ENCODE peak calls at places on chromosomes 12 and 14, in ten cellular contexts. D, S, I, C, G, U, A, W, X and B are unnamed samples.

GRCh38 chr12:76256341-76256740 is 91.9 kb downstream of the BBS10 start:
- DNase-seq in U (no peak), W (no peak), G (no peak), S (no peak), X (no peak), A (no peak), D (no peak), C (no peak), I (no peak), B (no peak)

GRCh38 chr14:102279688-102280348 is 25.1 kb downstream of the MOK start:
- DNase-seq in W (peak), I (no peak), X (no peak), U (peak), G (peak), S (no peak), A (no peak), C (peak), D (peak), B (peak)

GRCh38 chr14:96108911-96109310 is 69.7 kb downstream of the C14orf132 start:
- DNase-seq in I (no peak), U (no peak), W (no peak), A (no peak), D (no peak), S (no peak), G (no peak), C (no peak), X (peak), B (no peak)

GRCh38 chr12:29763301-29763683 is 20.4 kb downstream of the TMTC1 start:
- DNase-seq in I (no peak), X (no peak), G (no peak), A (no peak), S (no peak), W (no peak), C (no peak), D (no peak), U (peak), B (no peak)

GRCh38 chr12:6208140-6208539 is 7.9 kb downstream of the CD9 start:
- DNase-seq in D (no peak), G (no peak), A (no peak), W (no peak), X (no peak), S (no peak), I (no peak), C (no peak), U (no peak), B (no peak)

GRCh38 chr12:51393676-51394545 is 2.7 kb upstream of the GALNT6 start:
- DNase-seq in W (peak), C (peak), A (no peak), G (peak), D (peak), I (peak), U (peak), S (no peak), X (no peak), B (peak)

GRCh38 chr14:104476437-104476836 is 103.1 kb upstream of the C14orf180 start:
- DNase-seq in U (no peak), W (no peak), D (no peak), C (no peak), S (no peak), A (no peak), I (no peak), X (no peak), G (no peak), B (no peak)

GRCh38 chr14:103483600-103483999 is 39.0 kb downstream of the CKB start:
- DNase-seq in X (no peak), I (no peak), D (peak), A (no peak), W (peak), S (no peak), U (peak), G (peak), C (peak), B (peak)

GRCh38 chr12:111745201-111745600 is 21.5 kb upstream of the ALDH2 start:
- DNase-seq in W (no peak), I (no peak), G (no peak), S (no peak), D (no peak), U (no peak), X (peak), C (no peak), A (no peak), B (no peak)

GRCh38 chr12:7787574-7788315 is 1.5 kb upstream of the NANOG start:
- DNase-seq in S (no peak), W (no peak), U (peak), C (peak), I (no peak), A (no peak), X (no peak), D (peak), G (no peak), B (no peak)

GRCh38 chr12:122884860-122885259 is 11.1 kb downstream of the VPS37B start:
- DNase-seq in X (no peak), I (no peak), U (no peak), D (peak), A (no peak), G (peak), C (no peak), W (peak), S (no peak), B (no peak)

GRCh38 chr12:82635263-82635662 is 51.4 kb upstream of the TMTC2 start:
- DNase-seq in U (no peak), D (no peak), I (no peak), W (no peak), G (no peak), X (no peak), S (no peak), A (no peak), C (no peak), B (no peak)

GRCh38 chr14:68297871-68298468 is 478.4 kb downstream of the RAD51B start:
- DNase-seq in I (no peak), X (no peak), U (peak), A (no peak), W (peak), D (peak), S (no peak), C (peak), G (peak), B (no peak)

GRCh38 chr14:55077691-55078151 is 26.3 kb downstream of the MAPK1IP1L start:
- DNase-seq in S (no peak), W (peak), X (peak), U (peak), D (peak), A (peak), I (no peak), G (peak), C (peak), B (peak)

GRCh38 chr14:66495214-66496098 is 9.3 kb downstream of the CCDC196 start:
- DNase-seq in I (peak), C (peak), W (peak), S (peak), A (peak), G (peak), D (peak), U (peak), X (no peak), B (no peak)

GRCh38 chr12:93790472-93791152 is 113.4 kb downstream of the CRADD start:
- DNase-seq in W (peak), X (no peak), S (no peak), I (no peak), G (peak), U (peak), D (peak), A (no peak), C (peak), B (peak)

GRCh38 chr12:40158592-40159111 is 52.8 kb upstream of the SLC2A13 start:
- DNase-seq in C (peak), X (no peak), U (no peak), I (no peak), G (peak), D (peak), S (no peak), W (no peak), A (no peak), B (peak)

GRCh38 chr14:100399052-100399849 is 76.1 kb downstream of the SLC25A47 start:
- DNase-seq in W (no peak), X (no peak), S (no peak), D (no peak), U (no peak), I (no peak), A (no peak), G (peak), C (no peak), B (no peak)

GRCh38 chr12:95700316-95700785 is 90.2 kb downstream of the NTN4 start:
- DNase-seq in C (peak), W (peak), A (no peak), S (no peak), X (no peak), U (peak), I (no peak), D (peak), G (peak), B (peak)
- H3K4me3 ChIP-seq in C (no peak), W (no peak), A (no peak), S (no peak), X (no peak), U (no peak), I (no peak), D (no peak), G (no peak), B (no peak)

DNA sequence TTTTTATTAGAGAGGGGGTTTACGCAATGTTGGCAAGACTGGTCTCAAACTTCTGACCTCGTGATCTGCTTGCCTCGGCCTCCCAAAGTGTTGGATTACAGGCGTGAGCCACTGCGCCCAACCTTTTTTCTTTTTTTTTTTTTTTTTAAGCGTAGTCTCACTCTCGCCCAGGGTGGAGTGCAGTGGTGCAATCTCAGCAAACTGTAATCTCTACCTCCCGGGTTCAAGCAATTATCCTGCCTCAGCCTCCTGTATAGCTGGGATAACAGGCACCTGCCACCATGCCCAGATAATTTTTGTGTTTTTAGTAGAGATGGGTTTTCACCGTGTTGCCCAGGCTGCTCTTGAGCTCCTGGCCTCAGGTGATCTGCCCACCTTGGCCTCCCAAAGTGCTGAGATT is 8.8 kb upstream of the HECTD1 start:
- DNase-seq in C (no peak), I (no peak), X (no peak), S (no peak), A (no peak), W (no peak), U (no peak), G (no peak), D (no peak), B (no peak)
- H3K4me3 ChIP-seq in C (no peak), I (no peak), X (no peak), S (no peak), A (no peak), W (no peak), U (no peak), G (no peak), D (no peak), B (no peak)

GRCh38 chr12:12358528-12358927 is 1.6 kb downstream of the BORCS5 start:
- DNase-seq in G (no peak), X (no peak), I (no peak), C (no peak), A (no peak), D (no peak), W (no peak), S (no peak), U (no peak), B (no peak)
- H3K4me3 ChIP-seq in G (peak), X (peak), I (peak), C (no peak), A (no peak), D (no peak), W (no peak), S (no peak), U (peak), B (no peak)

GRCh38 chr12:2364566-2365165 is 311.9 kb downstream of the CACNA1C start:
- DNase-seq in C (no peak), A (no peak), I (no peak), D (no peak), U (no peak), G (no peak), S (peak), W (no peak), X (no peak), B (no peak)
- H3K4me3 ChIP-seq in C (no peak), A (no peak), I (no peak), D (no peak), U (no peak), G (no peak), S (no peak), W (no peak), X (no peak), B (no peak)

GRCh38 chr12:95248095-95248494 is 30.5 kb downstream of the VEZT start:
- DNase-seq in D (no peak), S (no peak), W (no peak), G (no peak), I (no peak), X (no peak), C (no peak), A (no peak), U (no peak), B (no peak)
- H3K4me3 ChIP-seq in D (no peak), S (no peak), W (no peak), G (no peak), I (no peak), X (no peak), C (no peak), A (no peak), U (no peak), B (no peak)

GRCh38 chr14:50763386-50764007 is 67.5 kb downstream of the NIN start:
- DNase-seq in G (peak), W (peak), D (peak), U (peak), C (peak), I (no peak), S (no peak), A (no peak), X (no peak), B (peak)

GRCh38 chr14:50758945-50759344 is 72.0 kb downstream of the NIN start:
- DNase-seq in S (no peak), D (no peak), I (no peak), G (peak), C (no peak), A (no peak), U (no peak), W (no peak), X (no peak), B (no peak)

GRCh38 chr14:50759800-50760543 is 71.0 kb downstream of the NIN start:
- DNase-seq in I (no peak), W (no peak), C (no peak), S (no peak), D (no peak), X (no peak), U (no peak), A (no peak), G (no peak), B (no peak)

GRCh38 chr14:50762931-50763300 is 68.0 kb downstream of the NIN start:
- DNase-seq in A (no peak), W (no peak), I (no peak), S (no peak), D (no peak), U (no peak), X (no peak), C (no peak), G (no peak), B (no peak)

GRCh38 chr14:50762001-50762930 is 68.7 kb downstream of the NIN start:
- DNase-seq in D (peak), W (peak), I (no peak), G (peak), A (no peak), U (peak), C (peak), X (no peak), S (no peak), B (peak)
- H3K4me3 ChIP-seq in D (no peak), W (no peak), I (no peak), G (no peak), A (no peak), U (no peak), C (no peak), X (no peak), S (no peak), B (no peak)

GRCh38 chr12:110566993-110567392 is 16.1 kb downstream of the PPTC7 start:
- DNase-seq in C (no peak), U (no peak), S (no peak), W (no peak), X (no peak), D (no peak), G (no peak), I (no peak), A (no peak), B (no peak)

GRCh38 chr12:110561471-110562201 is 21.5 kb downstream of the PPTC7 start:
- DNase-seq in I (no peak), D (peak), W (no peak), G (peak), C (no peak), X (no peak), S (no peak), A (no peak), U (no peak), B (no peak)

GRCh38 chr12:110563702-110564470 is 19.2 kb downstream of the PPTC7 start:
- DNase-seq in S (no peak), D (peak), C (peak), I (no peak), X (no peak), U (peak), A (no peak), G (peak), W (peak), B (no peak)

GRCh38 chr12:110565919-110566871 is 16.9 kb downstream of the PPTC7 start:
- DNase-seq in X (no peak), G (no peak), S (no peak), I (no peak), A (no peak), C (no peak), D (no peak), W (no peak), U (no peak), B (no peak)

GRCh38 chr12:110564471-110564991 is 18.6 kb downstream of the PPTC7 start:
- DNase-seq in D (no peak), G (no peak), U (no peak), X (no peak), W (no peak), I (no peak), A (no peak), S (no peak), C (no peak), B (no peak)
- H3K4me3 ChIP-seq in D (no peak), G (no peak), U (no peak), X (no peak), W (no peak), I (no peak), A (no peak), S (no peak), C (no peak), B (no peak)

GRCh38 chr12:18753481-18754117 is 15.7 kb downstream of the CAPZA3 start:
- DNase-seq in D (peak), W (peak), X (no peak), U (peak), G (no peak), I (no peak), S (no peak), C (peak), A (no peak), B (no peak)
- H3K4me3 ChIP-seq in D (no peak), W (no peak), X (peak), U (no peak), G (no peak), I (no peak), S (no peak), C (no peak), A (no peak), B (no peak)